ENCODE peak calls at places on chromosomes 13 and 19, in ten cellular contexts. One of them, this sample, is unnamed. For H3K36me3, the result is how much of the 10 kb centered on the place peaks cover.

GRCh38 chr13:73141292-73141771 is 82.5 kb downstream of the KLF5 start:
- DNase-seq in tibial nerve: no peak
- DNase-seq in mucosa of descending colon: no peak
- DNase-seq in naive thymus-derived CD4-positive, alpha-beta T cell: no peak
- DNase-seq in Caco-2: no peak
- DNase-seq in Karpas-422: no peak
- DNase-seq in CD8-positive, alpha-beta T cell: no peak
- DNase-seq in mesenchymal stem cell: peak
- DNase-seq in hepatocyte: peak
- DNase-seq in MM.1S: no peak
- DNase-seq in this sample: no peak

GRCh38 chr19:808176-808741 is 11.0 kb downstream of the PTBP1 start:
- DNase-seq in tibial nerve: no peak
- DNase-seq in mucosa of descending colon: no peak
- DNase-seq in naive thymus-derived CD4-positive, alpha-beta T cell: no peak
- DNase-seq in Caco-2: no peak
- DNase-seq in Karpas-422: no peak
- DNase-seq in CD8-positive, alpha-beta T cell: no peak
- DNase-seq in mesenchymal stem cell: no peak
- DNase-seq in hepatocyte: no peak
- DNase-seq in MM.1S: no peak
- DNase-seq in this sample: no peak

GRCh38 chr19:47676811-47677210 is 36.4 kb upstream of the EHD2 start:
- DNase-seq in tibial nerve: no peak
- DNase-seq in mucosa of descending colon: peak
- DNase-seq in naive thymus-derived CD4-positive, alpha-beta T cell: no peak
- DNase-seq in Caco-2: no peak
- DNase-seq in Karpas-422: no peak
- DNase-seq in CD8-positive, alpha-beta T cell: no peak
- DNase-seq in mesenchymal stem cell: no peak
- DNase-seq in hepatocyte: no peak
- DNase-seq in MM.1S: no peak
- DNase-seq in this sample: no peak

GRCh38 chr19:4327252-4327876 is 11.3 kb downstream of the STAP2 start:
- DNase-seq in tibial nerve: peak
- DNase-seq in mucosa of descending colon: peak
- DNase-seq in naive thymus-derived CD4-positive, alpha-beta T cell: peak
- DNase-seq in Caco-2: peak
- DNase-seq in Karpas-422: peak
- DNase-seq in CD8-positive, alpha-beta T cell: peak
- DNase-seq in mesenchymal stem cell: peak
- DNase-seq in hepatocyte: peak
- DNase-seq in MM.1S: peak
- DNase-seq in this sample: peak

GRCh38 chr13:112053744-112054615 is 13.0 kb upstream of the SOX1 start:
- DNase-seq in tibial nerve: no peak
- DNase-seq in mucosa of descending colon: no peak
- DNase-seq in naive thymus-derived CD4-positive, alpha-beta T cell: no peak
- DNase-seq in Caco-2: no peak
- DNase-seq in Karpas-422: no peak
- DNase-seq in CD8-positive, alpha-beta T cell: no peak
- DNase-seq in mesenchymal stem cell: no peak
- DNase-seq in hepatocyte: no peak
- DNase-seq in MM.1S: no peak
- DNase-seq in this sample: no peak

GRCh38 chr13:51772781-51773180 is 31.2 kb downstream of the DHRS12 start:
- DNase-seq in tibial nerve: no peak
- DNase-seq in mucosa of descending colon: no peak
- DNase-seq in naive thymus-derived CD4-positive, alpha-beta T cell: no peak
- DNase-seq in Caco-2: no peak
- DNase-seq in Karpas-422: no peak
- DNase-seq in CD8-positive, alpha-beta T cell: no peak
- DNase-seq in mesenchymal stem cell: no peak
- DNase-seq in hepatocyte: no peak
- DNase-seq in MM.1S: no peak
- DNase-seq in this sample: no peak

GRCh38 chr13:43769552-43769951 is 17.2 kb downstream of the ENOX1 start:
- DNase-seq in tibial nerve: no peak
- DNase-seq in mucosa of descending colon: no peak
- DNase-seq in naive thymus-derived CD4-positive, alpha-beta T cell: no peak
- DNase-seq in Caco-2: no peak
- DNase-seq in Karpas-422: no peak
- DNase-seq in CD8-positive, alpha-beta T cell: no peak
- DNase-seq in mesenchymal stem cell: no peak
- DNase-seq in hepatocyte: no peak
- DNase-seq in MM.1S: no peak
- DNase-seq in this sample: no peak

GRCh38 chr19:35084078-35084762 is 31.4 kb upstream of the FXYD3 start:
- DNase-seq in tibial nerve: no peak
- DNase-seq in mucosa of descending colon: no peak
- DNase-seq in naive thymus-derived CD4-positive, alpha-beta T cell: no peak
- DNase-seq in Caco-2: no peak
- DNase-seq in Karpas-422: no peak
- DNase-seq in CD8-positive, alpha-beta T cell: no peak
- DNase-seq in mesenchymal stem cell: no peak
- DNase-seq in hepatocyte: no peak
- DNase-seq in MM.1S: no peak
- DNase-seq in this sample: no peak

GRCh38 chr19:21694171-21694906 is 73.0 kb downstream of the ZNF100 start:
- DNase-seq in tibial nerve: no peak
- DNase-seq in mucosa of descending colon: no peak
- DNase-seq in naive thymus-derived CD4-positive, alpha-beta T cell: no peak
- DNase-seq in Caco-2: no peak
- DNase-seq in Karpas-422: no peak
- DNase-seq in CD8-positive, alpha-beta T cell: no peak
- DNase-seq in mesenchymal stem cell: no peak
- DNase-seq in hepatocyte: no peak
- DNase-seq in MM.1S: no peak
- DNase-seq in this sample: no peak

GRCh38 chr19:21697698-21698097 is 69.7 kb downstream of the ZNF100 start:
- DNase-seq in tibial nerve: no peak
- DNase-seq in mucosa of descending colon: no peak
- DNase-seq in naive thymus-derived CD4-positive, alpha-beta T cell: no peak
- DNase-seq in Caco-2: no peak
- DNase-seq in Karpas-422: no peak
- DNase-seq in CD8-positive, alpha-beta T cell: no peak
- DNase-seq in mesenchymal stem cell: no peak
- DNase-seq in hepatocyte: no peak
- DNase-seq in MM.1S: no peak
- DNase-seq in this sample: no peak

GRCh38 chr19:21698215-21698614 is 69.2 kb downstream of the ZNF100 start:
- DNase-seq in tibial nerve: peak
- DNase-seq in mucosa of descending colon: no peak
- DNase-seq in naive thymus-derived CD4-positive, alpha-beta T cell: no peak
- DNase-seq in Caco-2: no peak
- DNase-seq in Karpas-422: peak
- DNase-seq in CD8-positive, alpha-beta T cell: no peak
- DNase-seq in mesenchymal stem cell: peak
- DNase-seq in hepatocyte: peak
- DNase-seq in MM.1S: no peak
- DNase-seq in this sample: no peak

GRCh38 chr19:21697171-21697570 is 70.2 kb downstream of the ZNF100 start:
- DNase-seq in tibial nerve: no peak
- DNase-seq in mucosa of descending colon: no peak
- DNase-seq in naive thymus-derived CD4-positive, alpha-beta T cell: no peak
- DNase-seq in Caco-2: no peak
- DNase-seq in Karpas-422: no peak
- DNase-seq in CD8-positive, alpha-beta T cell: no peak
- DNase-seq in mesenchymal stem cell: no peak
- DNase-seq in hepatocyte: no peak
- DNase-seq in MM.1S: no peak
- DNase-seq in this sample: no peak

DNA sequence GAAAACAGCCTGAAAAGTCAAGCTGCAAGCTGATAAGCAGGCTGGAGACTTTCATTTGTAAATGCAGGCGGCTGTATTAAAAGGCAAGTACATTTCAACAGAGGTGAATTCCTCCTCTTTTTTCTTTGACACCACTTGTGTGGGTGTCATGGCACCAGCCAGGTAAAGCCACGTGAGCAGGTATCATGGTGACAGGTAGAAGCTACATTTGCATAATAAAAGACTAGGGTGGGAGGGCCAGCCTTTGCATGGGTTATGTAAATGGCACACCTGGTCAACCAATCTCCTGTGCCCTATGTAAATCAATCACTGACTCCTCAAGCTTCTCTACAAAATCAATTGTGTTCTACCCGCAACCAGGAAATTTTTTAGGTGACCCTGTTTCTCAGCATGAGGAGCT is 68.2 kb downstream of the ZNF100 start:
- DNase-seq in tibial nerve: no peak
- DNase-seq in mucosa of descending colon: no peak
- DNase-seq in naive thymus-derived CD4-positive, alpha-beta T cell: no peak
- DNase-seq in Caco-2: no peak
- DNase-seq in Karpas-422: no peak
- DNase-seq in CD8-positive, alpha-beta T cell: no peak
- DNase-seq in mesenchymal stem cell: no peak
- DNase-seq in hepatocyte: no peak
- DNase-seq in MM.1S: no peak
- DNase-seq in this sample: no peak
- H3K36me3 ChIP-seq in tibial nerve: under half
- H3K36me3 ChIP-seq in mucosa of descending colon: under half
- H3K36me3 ChIP-seq in naive thymus-derived CD4-positive, alpha-beta T cell: under half
- H3K36me3 ChIP-seq in Caco-2: under half
- H3K36me3 ChIP-seq in Karpas-422: under half
- H3K36me3 ChIP-seq in CD8-positive, alpha-beta T cell: under half
- H3K36me3 ChIP-seq in mesenchymal stem cell: under half
- H3K36me3 ChIP-seq in hepatocyte: under half
- H3K36me3 ChIP-seq in MM.1S: under half
- H3K36me3 ChIP-seq in this sample: under half

GRCh38 chr19:13827656-13828055 is 32.4 kb downstream of the ZSWIM4 start:
- DNase-seq in tibial nerve: no peak
- DNase-seq in mucosa of descending colon: no peak
- DNase-seq in naive thymus-derived CD4-positive, alpha-beta T cell: no peak
- DNase-seq in Caco-2: peak
- DNase-seq in Karpas-422: peak
- DNase-seq in CD8-positive, alpha-beta T cell: no peak
- DNase-seq in mesenchymal stem cell: peak
- DNase-seq in hepatocyte: no peak
- DNase-seq in MM.1S: no peak
- DNase-seq in this sample: no peak

GRCh38 chr19:13823901-13824300 is 28.7 kb downstream of the ZSWIM4 start:
- DNase-seq in tibial nerve: no peak
- DNase-seq in mucosa of descending colon: no peak
- DNase-seq in naive thymus-derived CD4-positive, alpha-beta T cell: no peak
- DNase-seq in Caco-2: no peak
- DNase-seq in Karpas-422: no peak
- DNase-seq in CD8-positive, alpha-beta T cell: no peak
- DNase-seq in mesenchymal stem cell: peak
- DNase-seq in hepatocyte: no peak
- DNase-seq in MM.1S: no peak
- DNase-seq in this sample: no peak

GRCh38 chr19:13824703-13825102 is 29.5 kb downstream of the ZSWIM4 start:
- DNase-seq in tibial nerve: no peak
- DNase-seq in mucosa of descending colon: no peak
- DNase-seq in naive thymus-derived CD4-positive, alpha-beta T cell: no peak
- DNase-seq in Caco-2: no peak
- DNase-seq in Karpas-422: no peak
- DNase-seq in CD8-positive, alpha-beta T cell: no peak
- DNase-seq in mesenchymal stem cell: no peak
- DNase-seq in hepatocyte: no peak
- DNase-seq in MM.1S: no peak
- DNase-seq in this sample: no peak

GRCh38 chr19:13825489-13826475 is 30.5 kb downstream of the ZSWIM4 start:
- DNase-seq in tibial nerve: no peak
- DNase-seq in mucosa of descending colon: peak
- DNase-seq in naive thymus-derived CD4-positive, alpha-beta T cell: no peak
- DNase-seq in Caco-2: peak
- DNase-seq in Karpas-422: peak
- DNase-seq in CD8-positive, alpha-beta T cell: no peak
- DNase-seq in mesenchymal stem cell: peak
- DNase-seq in hepatocyte: peak
- DNase-seq in MM.1S: no peak
- DNase-seq in this sample: no peak

DNA sequence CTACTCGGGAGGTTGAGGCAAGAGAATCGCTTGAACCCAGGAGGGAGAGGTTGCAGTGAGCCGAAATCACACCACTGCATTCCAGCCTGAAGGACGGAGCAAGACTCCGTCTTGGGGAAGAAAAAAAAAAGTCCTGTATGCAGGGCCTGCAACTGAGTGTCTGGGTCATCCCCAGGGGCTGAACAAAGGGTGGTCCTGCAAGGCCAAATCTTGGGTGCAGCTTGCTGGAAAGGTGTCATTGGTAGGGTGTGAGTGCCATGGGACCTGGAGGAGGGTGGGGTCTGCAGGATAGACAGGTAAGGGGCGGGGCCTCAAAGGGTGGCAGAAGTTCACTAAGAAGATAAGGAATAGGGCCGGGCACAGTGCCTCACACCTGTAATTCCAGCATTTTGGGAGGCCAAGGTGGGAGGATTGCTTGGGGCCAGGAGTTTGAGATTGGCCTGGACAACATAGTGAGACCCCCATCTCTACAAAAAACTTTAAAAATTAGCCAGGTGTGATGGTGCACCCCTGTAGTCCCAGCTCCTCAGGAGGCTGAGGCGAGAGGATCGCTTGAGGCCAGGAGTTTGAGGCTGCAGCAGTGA is 31.5 kb downstream of the ZSWIM4 start:
- DNase-seq in tibial nerve: no peak
- DNase-seq in mucosa of descending colon: no peak
- DNase-seq in naive thymus-derived CD4-positive, alpha-beta T cell: no peak
- DNase-seq in Caco-2: no peak
- DNase-seq in Karpas-422: no peak
- DNase-seq in CD8-positive, alpha-beta T cell: no peak
- DNase-seq in mesenchymal stem cell: peak
- DNase-seq in hepatocyte: no peak
- DNase-seq in MM.1S: no peak
- DNase-seq in this sample: no peak
- H3K36me3 ChIP-seq in tibial nerve: under half
- H3K36me3 ChIP-seq in mucosa of descending colon: under half
- H3K36me3 ChIP-seq in naive thymus-derived CD4-positive, alpha-beta T cell: under half
- H3K36me3 ChIP-seq in Caco-2: under half
- H3K36me3 ChIP-seq in Karpas-422: under half
- H3K36me3 ChIP-seq in CD8-positive, alpha-beta T cell: under half
- H3K36me3 ChIP-seq in mesenchymal stem cell: half or more
- H3K36me3 ChIP-seq in hepatocyte: under half
- H3K36me3 ChIP-seq in MM.1S: under half
- H3K36me3 ChIP-seq in this sample: under half

GRCh38 chr19:46367434-46367833 is 20.5 kb downstream of the PPP5C start:
- DNase-seq in tibial nerve: no peak
- DNase-seq in mucosa of descending colon: no peak
- DNase-seq in naive thymus-derived CD4-positive, alpha-beta T cell: no peak
- DNase-seq in Caco-2: peak
- DNase-seq in Karpas-422: no peak
- DNase-seq in CD8-positive, alpha-beta T cell: no peak
- DNase-seq in mesenchymal stem cell: no peak
- DNase-seq in hepatocyte: no peak
- DNase-seq in MM.1S: no peak
- DNase-seq in this sample: no peak

GRCh38 chr19:46369817-46370216 is 22.9 kb downstream of the PPP5C start:
- DNase-seq in tibial nerve: no peak
- DNase-seq in mucosa of descending colon: no peak
- DNase-seq in naive thymus-derived CD4-positive, alpha-beta T cell: no peak
- DNase-seq in Caco-2: peak
- DNase-seq in Karpas-422: no peak
- DNase-seq in CD8-positive, alpha-beta T cell: no peak
- DNase-seq in mesenchymal stem cell: no peak
- DNase-seq in hepatocyte: no peak
- DNase-seq in MM.1S: no peak
- DNase-seq in this sample: no peak

GRCh38 chr19:46365561-46365960 is 18.7 kb downstream of the PPP5C start:
- DNase-seq in tibial nerve: no peak
- DNase-seq in mucosa of descending colon: no peak
- DNase-seq in naive thymus-derived CD4-positive, alpha-beta T cell: no peak
- DNase-seq in Caco-2: no peak
- DNase-seq in Karpas-422: no peak
- DNase-seq in CD8-positive, alpha-beta T cell: no peak
- DNase-seq in mesenchymal stem cell: no peak
- DNase-seq in hepatocyte: no peak
- DNase-seq in MM.1S: no peak
- DNase-seq in this sample: no peak

GRCh38 chr19:46366620-46367277 is 19.9 kb downstream of the PPP5C start:
- DNase-seq in tibial nerve: no peak
- DNase-seq in mucosa of descending colon: no peak
- DNase-seq in naive thymus-derived CD4-positive, alpha-beta T cell: no peak
- DNase-seq in Caco-2: no peak
- DNase-seq in Karpas-422: no peak
- DNase-seq in CD8-positive, alpha-beta T cell: no peak
- DNase-seq in mesenchymal stem cell: no peak
- DNase-seq in hepatocyte: no peak
- DNase-seq in MM.1S: no peak
- DNase-seq in this sample: no peak

GRCh38 chr19:46368116-46368515 is 21.2 kb downstream of the PPP5C start:
- DNase-seq in tibial nerve: no peak
- DNase-seq in mucosa of descending colon: no peak
- DNase-seq in naive thymus-derived CD4-positive, alpha-beta T cell: no peak
- DNase-seq in Caco-2: peak
- DNase-seq in Karpas-422: no peak
- DNase-seq in CD8-positive, alpha-beta T cell: no peak
- DNase-seq in mesenchymal stem cell: no peak
- DNase-seq in hepatocyte: no peak
- DNase-seq in MM.1S: no peak
- DNase-seq in this sample: no peak
- H3K36me3 ChIP-seq in tibial nerve: under half
- H3K36me3 ChIP-seq in mucosa of descending colon: under half
- H3K36me3 ChIP-seq in naive thymus-derived CD4-positive, alpha-beta T cell: under half
- H3K36me3 ChIP-seq in Caco-2: under half
- H3K36me3 ChIP-seq in Karpas-422: under half
- H3K36me3 ChIP-seq in CD8-positive, alpha-beta T cell: under half
- H3K36me3 ChIP-seq in mesenchymal stem cell: under half
- H3K36me3 ChIP-seq in hepatocyte: under half
- H3K36me3 ChIP-seq in MM.1S: under half
- H3K36me3 ChIP-seq in this sample: under half

DNA sequence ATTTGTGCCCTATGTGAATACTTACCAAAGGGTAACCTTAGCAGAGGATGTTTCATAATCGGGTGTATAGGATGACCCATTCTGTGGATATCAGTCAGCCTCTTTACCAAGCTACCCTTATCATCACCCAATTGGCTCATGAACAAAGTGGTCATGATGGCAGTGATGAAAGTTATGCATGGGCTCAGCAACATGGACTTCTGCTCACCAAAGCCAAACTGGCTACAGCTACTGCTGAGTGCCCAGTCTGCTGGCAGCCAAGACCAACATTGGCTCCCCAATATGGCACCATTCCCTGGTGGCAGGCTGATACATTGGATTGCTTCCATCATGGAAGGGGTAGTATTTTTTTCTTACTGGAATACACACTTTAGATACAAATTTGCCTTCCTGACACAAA is 5.7 kb upstream of the ZNF461 start:
- DNase-seq in tibial nerve: no peak
- DNase-seq in mucosa of descending colon: no peak
- DNase-seq in naive thymus-derived CD4-positive, alpha-beta T cell: no peak
- DNase-seq in Caco-2: no peak
- DNase-seq in Karpas-422: no peak
- DNase-seq in CD8-positive, alpha-beta T cell: no peak
- DNase-seq in mesenchymal stem cell: no peak
- DNase-seq in hepatocyte: no peak
- DNase-seq in MM.1S: no peak
- DNase-seq in this sample: no peak
- H3K36me3 ChIP-seq in tibial nerve: under half
- H3K36me3 ChIP-seq in mucosa of descending colon: under half
- H3K36me3 ChIP-seq in naive thymus-derived CD4-positive, alpha-beta T cell: under half
- H3K36me3 ChIP-seq in Caco-2: under half
- H3K36me3 ChIP-seq in Karpas-422: under half
- H3K36me3 ChIP-seq in CD8-positive, alpha-beta T cell: under half
- H3K36me3 ChIP-seq in mesenchymal stem cell: under half
- H3K36me3 ChIP-seq in hepatocyte: under half
- H3K36me3 ChIP-seq in MM.1S: under half
- H3K36me3 ChIP-seq in this sample: under half

This sample was measured in GM06990.